ENCODE peak calls at places on chromosomes 4 and X, in six cellular contexts. B is GF-D8, Q is Ammon's horn, U is posterior vena cava, S is adipocyte, X is Calu3. T is an unnamed sample.

GRCh38 chr4:187276786-187277408 is 553.2 kb upstream of the FAT1 start:
- DNase-seq in B (no peak), Q (no peak), U (no peak), S (no peak), X (no peak), T (peak; percentile 17)

GRCh38 chr4:81466841-81467671 is 4.7 kb downstream of the RASGEF1B start:
- DNase-seq in B (no peak), Q (peak; percentile 87), U (no peak), S (peak; percentile 91), X (peak; percentile 64), T (peak; percentile 83)

GRCh38 chrX:31590581-31591113 is 518.8 kb upstream of the FTHL17 start:
- DNase-seq in B (no peak), Q (no peak), U (no peak), S (peak; percentile 59), X (no peak), T (peak; percentile 66)

GRCh38 chr4:74638689-74639088 is 155.6 kb downstream of the BTC start:
- DNase-seq in B (no peak), Q (no peak), U (no peak), S (peak; percentile 30), X (no peak), T (peak; percentile 43)

GRCh38 chr4:114752404-114752803 is 153.8 kb downstream of the UGT8 start:
- DNase-seq in B (no peak), Q (no peak), U (no peak), S (no peak), X (no peak), T (no peak)

GRCh38 chrX:136456133-136456532 is 31.6 kb upstream of the BRS3 start:
- DNase-seq in B (no peak), Q (no peak), U (no peak), S (no peak), X (no peak), T (no peak)

GRCh38 chrX:17464196-17464595 is 89.2 kb downstream of the NHS start:
- DNase-seq in B (no peak), Q (no peak), U (no peak), S (peak; percentile 46), X (no peak), T (no peak)

GRCh38 chrX:112901821-112902732 is 61.4 kb upstream of the AMOT start:
- DNase-seq in B (no peak), Q (peak; percentile 0), U (no peak), S (no peak), X (no peak), T (no peak)

GRCh38 chr4:112411781-112412281 is 104.1 kb downstream of the NEUROG2 start:
- DNase-seq in B (no peak), Q (peak; percentile 70), U (no peak), S (no peak), X (no peak), T (no peak)

GRCh38 chr4:131534944-131535640 is 1614.0 kb upstream of the PCDH10 start:
- DNase-seq in B (no peak), Q (no peak), U (no peak), S (no peak), X (no peak), T (no peak)

GRCh38 chr4:175891863-175892262 is 79.8 kb upstream of the GPM6A start:
- DNase-seq in B (no peak), Q (peak; percentile 74), U (no peak), S (peak; percentile 63), X (no peak), T (peak; percentile 32)

GRCh38 chr4:184262901-184263300 is 45.2 kb upstream of the ENPP6 start:
- DNase-seq in B (no peak), Q (no peak), U (no peak), S (no peak), X (no peak), T (peak; percentile 33)

GRCh38 chr4:113835005-113835404 is 73.5 kb upstream of the CAMK2D start:
- DNase-seq in B (no peak), Q (no peak), U (no peak), S (peak; percentile 55), X (no peak), T (peak; percentile 67)

GRCh38 chrX:13545731-13546130 is 23.7 kb upstream of the EGFL6 start:
- DNase-seq in B (no peak), Q (no peak), U (no peak), S (no peak), X (no peak), T (no peak)

GRCh38 chrX:39605183-39605582 is 492.6 kb downstream of the BCOR start:
- DNase-seq in B (no peak), Q (no peak), U (no peak), S (peak; percentile 6), X (no peak), T (no peak)

GRCh38 chr4:71711985-71712348 is 71.9 kb downstream of the GC start:
- DNase-seq in B (no peak), Q (no peak), U (no peak), S (no peak), X (no peak), T (no peak)

GRCh38 chrX:114798902-114799301 is 215.0 kb downstream of the HTR2C start:
- DNase-seq in B (no peak), Q (no peak), U (no peak), S (peak; percentile 49), X (no peak), T (no peak)

GRCh38 chr4:114036426-114036825 is 57.0 kb upstream of the ARSJ start:
- DNase-seq in B (no peak), Q (no peak), U (no peak), S (no peak), X (peak; percentile 45), T (no peak)

GRCh38 chr4:2248044-2248780 is 6.3 kb upstream of the HAUS3 start:
- DNase-seq in B (no peak), Q (no peak), U (peak; percentile 70), S (no peak), X (no peak), T (no peak)

GRCh38 chrX:151852294-151852693 is 60.4 kb upstream of the MAGEA4 start:
- DNase-seq in B (no peak), Q (no peak), U (no peak), S (no peak), X (no peak), T (no peak)

GRCh38 chr4:95318044-95318443 is 230.7 kb downstream of the UNC5C start:
- DNase-seq in B (no peak), Q (no peak), U (no peak), S (no peak), X (no peak), T (no peak)

GRCh38 chr4:54229631-54230478 is 762 bp downstream of the PDGFRA start:
- DNase-seq in B (no peak), Q (no peak), U (no peak), S (peak; percentile 64), X (no peak), T (peak; percentile 45)

GRCh38 chrX:40299028-40299479 is 201.3 kb upstream of the BCOR start:
- DNase-seq in B (no peak), Q (no peak), U (no peak), S (peak; percentile 11), X (no peak), T (peak; percentile 9)

GRCh38 chrX:9352683-9353430 is 112.0 kb upstream of the TBL1X start:
- DNase-seq in B (peak; percentile 82), Q (peak; percentile 31), U (no peak), S (peak; percentile 40), X (no peak), T (peak; percentile 79)

GRCh38 chr4:138897818-138898226 is 117.8 kb upstream of the NOCT start:
- DNase-seq in B (no peak), Q (no peak), U (no peak), S (peak; percentile 65), X (no peak), T (peak; percentile 58)

GRCh38 chr4:140793291-140793690 is 37.1 kb upstream of the TBC1D9 start:
- DNase-seq in B (no peak), Q (no peak), U (no peak), S (no peak), X (no peak), T (no peak)

GRCh38 chrX:13673016-13673415 is 15.9 kb upstream of the RAB9A start:
- DNase-seq in B (no peak), Q (no peak), U (no peak), S (no peak), X (no peak), T (no peak)

GRCh38 chrX:153885968-153886903 is at the start of gene L1CAM:
- DNase-seq in B (no peak), Q (no peak), U (no peak), S (no peak), X (no peak), T (no peak)

GRCh38 chr4:144970597-144970996 is 127.4 kb downstream of the ANAPC10 start:
- DNase-seq in B (no peak), Q (no peak), U (no peak), S (peak; percentile 13), X (no peak), T (peak; percentile 3)

GRCh38 chrX:71922697-71923096 is 12.1 kb downstream of the NHSL2 start:
- DNase-seq in B (no peak), Q (no peak), U (no peak), S (peak; percentile 27), X (no peak), T (no peak)

GRCh38 chrX:21963736-21964135 is 23.2 kb downstream of the SMS start:
- DNase-seq in B (no peak), Q (no peak), U (no peak), S (peak; percentile 70), X (no peak), T (peak; percentile 63)

GRCh38 chrX:75784689-75785491 is at the start of gene MAGEE2:
- DNase-seq in B (no peak), Q (peak; percentile 39), U (no peak), S (no peak), X (no peak), T (no peak)

GRCh38 chr4:84841435-84841834 is 125.1 kb downstream of the WDFY3 start:
- DNase-seq in B (no peak), Q (no peak), U (no peak), S (no peak), X (no peak), T (no peak)

GRCh38 chr4:6032249-6033244 is 14.3 kb upstream of the C4orf50 start:
- DNase-seq in B (no peak), Q (peak; percentile 83), U (peak; percentile 66), S (no peak), X (no peak), T (no peak)

GRCh38 chr4:24890561-24890960 is 22.3 kb downstream of the CCDC149 start:
- DNase-seq in B (no peak), Q (no peak), U (no peak), S (no peak), X (no peak), T (no peak)

GRCh38 chr4:168868044-168868855 is 141.8 kb downstream of the CBR4 start:
- DNase-seq in B (no peak), Q (peak; percentile 24), U (no peak), S (peak; percentile 79), X (no peak), T (peak; percentile 81)